ENCODE peak calls at places on chromosomes 2 and 18, in seven cellular contexts. E is K562, L is body of pancreas, G is stomach, K is transverse colon, U is A549, D is sigmoid colon. S is an unnamed sample.

GRCh38 chr2:156077041-156077735 is 255.3 kb downstream of the NR4A2 start:
- DNase-seq in E (no peak), L (no peak), G (no peak), K (no peak), U (no peak), D (no peak), S (no peak)

GRCh38 chr18:9772847-9773677 is 65.0 kb downstream of the RAB31 start:
- DNase-seq in E (no peak), L (no peak), G (no peak), K (no peak), U (no peak), D (no peak), S (no peak)

GRCh38 chr18:65567372-65567771 is 183.4 kb upstream of the CDH7 start:
- DNase-seq in E (no peak), L (no peak), G (no peak), K (no peak), U (peak), D (no peak), S (no peak)

GRCh38 chr18:45291616-45292612 is 323.4 kb upstream of the SLC14A2 start:
- DNase-seq in E (no peak), L (no peak), G (no peak), K (no peak), U (no peak), D (no peak), S (no peak)

GRCh38 chr2:33412920-33413319 is 63.5 kb upstream of the RASGRP3 start:
- DNase-seq in E (peak), L (no peak), G (no peak), K (no peak), U (peak), D (no peak), S (peak)

GRCh38 chr2:45568935-45569334 is 42.1 kb downstream of the SRBD1 start:
- DNase-seq in E (no peak), L (no peak), G (no peak), K (no peak), U (no peak), D (no peak), S (no peak)

GRCh38 chr2:178194600-178195389 is 483 bp downstream of the OSBPL6 start:
- DNase-seq in E (peak), L (peak), G (peak), K (peak), U (peak), D (peak), S (peak)

GRCh38 chr2:95343429-95344207 is 46.5 kb downstream of the KCNIP3 start:
- DNase-seq in E (no peak), L (no peak), G (no peak), K (no peak), U (no peak), D (peak), S (peak)

GRCh38 chr2:239730897-239731296 is 294.2 kb downstream of the NDUFA10 start:
- DNase-seq in E (no peak), L (no peak), G (no peak), K (no peak), U (no peak), D (peak), S (no peak)

GRCh38 chr2:230924092-230924469 is 961 bp downstream of the GPR55 start:
- DNase-seq in E (no peak), L (no peak), G (no peak), K (peak), U (no peak), D (peak), S (no peak)
- TF ChIP-seq POLR2A in E (no peak), L (no peak), G (no peak), K (no peak), U (no peak), D (no peak), S (no peak)

GRCh38 chr2:27069961-27070618 is 1.4 kb downstream of the OST4 start:
- DNase-seq in E (no peak), L (no peak), G (no peak), K (no peak), U (no peak), D (peak), S (no peak)

GRCh38 chr2:27070653-27071276 is 689 bp downstream of the OST4 start:
- DNase-seq in E (no peak), L (no peak), G (no peak), K (no peak), U (no peak), D (no peak), S (no peak)

GRCh38 chr2:27071990-27072830 is 756 bp upstream of the OST4 start:
- DNase-seq in E (no peak), L (no peak), G (peak), K (peak), U (no peak), D (peak), S (no peak)

GRCh38 chr2:27072950-27073349 is 1.5 kb upstream of the OST4 start:
- DNase-seq in E (no peak), L (no peak), G (no peak), K (no peak), U (no peak), D (no peak), S (no peak)

DNA sequence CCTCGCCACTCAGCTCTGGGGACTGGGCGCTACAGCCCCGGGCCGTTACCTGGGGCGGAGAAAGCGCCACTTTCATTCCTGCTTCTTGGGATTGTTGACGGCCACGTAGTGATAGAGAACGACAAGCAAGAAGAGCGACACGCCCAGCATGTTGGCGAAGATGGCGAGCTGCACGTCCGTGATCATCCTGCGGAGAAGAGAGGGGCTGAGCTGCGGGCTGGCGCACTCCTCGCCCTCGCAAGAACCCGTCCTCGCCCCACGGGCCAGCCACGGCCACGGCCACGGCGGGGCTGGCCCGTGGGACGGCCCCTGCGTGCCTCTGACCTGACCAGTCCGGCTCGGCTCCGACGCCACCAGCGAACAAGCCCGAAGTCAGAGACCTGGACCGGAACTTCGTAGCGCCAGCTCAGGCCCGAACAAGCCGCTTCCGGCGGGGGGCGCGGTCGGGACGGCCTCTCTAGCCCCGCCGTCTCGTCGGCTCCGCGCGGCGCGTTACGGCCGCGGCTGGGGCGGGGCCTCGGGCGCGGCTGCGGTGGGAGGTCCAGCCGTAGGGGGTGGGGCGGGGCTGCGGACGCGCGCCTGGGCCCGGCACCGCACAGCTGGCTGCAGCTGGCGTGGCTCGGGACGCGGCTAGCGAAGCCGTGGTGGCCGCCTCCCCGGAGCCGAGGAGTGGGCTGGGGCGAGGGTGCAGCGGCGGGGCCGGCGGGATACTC is at the start of gene OST4:
- DNase-seq in E (peak), L (peak), G (peak), K (peak), U (peak), D (peak), S (peak)
- TF ChIP-seq POLR2A in E (peak), L (peak), G (no peak), K (peak), U (peak), D (peak), S (peak)

DNA sequence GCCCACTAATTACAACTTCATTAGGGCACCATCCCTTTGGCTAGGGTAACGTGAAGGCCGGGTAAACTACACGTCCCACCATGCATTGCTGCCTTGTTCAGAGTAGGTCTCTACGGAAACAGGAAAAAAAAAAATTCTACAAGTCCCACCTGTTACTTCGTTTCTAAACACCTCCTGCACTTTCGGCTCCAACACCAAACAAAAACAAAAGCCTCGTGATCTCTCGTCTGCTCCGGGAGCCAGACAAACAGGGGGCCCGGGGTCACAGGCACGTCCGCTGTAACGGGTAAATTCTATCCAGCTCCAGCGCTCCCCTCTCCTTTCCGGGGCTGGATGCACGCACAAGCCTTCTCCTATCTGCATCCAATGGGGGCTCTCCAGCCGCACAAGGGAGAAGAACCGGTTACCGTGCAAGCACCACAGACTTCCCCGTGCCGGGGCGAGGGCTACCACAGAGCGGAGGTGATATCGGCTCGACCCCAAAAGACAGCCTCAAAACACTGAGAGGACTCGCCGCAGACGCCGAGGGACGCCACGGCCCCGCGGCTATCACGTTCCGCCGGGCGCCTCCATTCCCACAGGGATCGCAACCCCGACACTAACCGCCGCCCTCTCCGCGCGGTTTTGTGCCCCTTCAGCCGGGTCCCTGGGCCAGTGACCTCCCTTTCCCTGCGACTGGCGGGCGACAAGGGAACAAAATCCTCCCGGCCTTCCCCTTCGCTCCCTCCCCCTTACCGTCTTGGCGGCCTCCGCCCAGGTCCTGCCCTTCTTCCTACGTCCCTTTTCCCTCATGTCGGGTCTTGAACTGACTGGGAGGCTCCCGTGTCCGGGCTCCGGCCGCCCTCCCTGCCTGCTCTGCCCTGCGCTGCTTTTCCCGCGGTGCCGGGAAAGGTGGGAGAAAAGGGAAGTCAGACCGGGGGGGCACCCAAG is 591 bp downstream of the ASXL2 start:
- DNase-seq in E (peak), L (peak), G (peak), K (peak), U (peak), D (peak), S (peak)
- TF ChIP-seq POLR2A in E (peak), L (peak), G (no peak), K (no peak), U (peak), D (no peak), S (peak)

GRCh38 chr2:10447300-10448207 is 573 bp downstream of the ODC1 start:
- DNase-seq in E (peak), L (peak), G (peak), K (peak), U (peak), D (no peak), S (no peak)
- TF ChIP-seq POLR2A in E (no peak), L (no peak), G (no peak), K (no peak), U (no peak), D (no peak), S (no peak)

GRCh38 chr2:173251225-173251624 is 103.4 kb upstream of the CDCA7 start:
- DNase-seq in E (no peak), L (no peak), G (no peak), K (no peak), U (no peak), D (no peak), S (no peak)
- TF ChIP-seq POLR2A in E (no peak), L (no peak), G (no peak), K (no peak), U (no peak), D (no peak), S (no peak)

GRCh38 chr2:226965376-226965775 is 129.5 kb downstream of the RHBDD1 start:
- DNase-seq in E (no peak), L (no peak), G (no peak), K (no peak), U (no peak), D (no peak), S (no peak)
- TF ChIP-seq POLR2A in E (no peak), L (no peak), G (no peak), K (no peak), U (no peak), D (no peak), S (no peak)

GRCh38 chr2:237691908-237692600 is 64.7 kb downstream of the LRRFIP1 start:
- DNase-seq in E (peak), L (peak), G (peak), K (peak), U (peak), D (peak), S (peak)
- TF ChIP-seq POLR2A in E (peak), L (peak), G (no peak), K (peak), U (peak), D (peak), S (peak)

DNA sequence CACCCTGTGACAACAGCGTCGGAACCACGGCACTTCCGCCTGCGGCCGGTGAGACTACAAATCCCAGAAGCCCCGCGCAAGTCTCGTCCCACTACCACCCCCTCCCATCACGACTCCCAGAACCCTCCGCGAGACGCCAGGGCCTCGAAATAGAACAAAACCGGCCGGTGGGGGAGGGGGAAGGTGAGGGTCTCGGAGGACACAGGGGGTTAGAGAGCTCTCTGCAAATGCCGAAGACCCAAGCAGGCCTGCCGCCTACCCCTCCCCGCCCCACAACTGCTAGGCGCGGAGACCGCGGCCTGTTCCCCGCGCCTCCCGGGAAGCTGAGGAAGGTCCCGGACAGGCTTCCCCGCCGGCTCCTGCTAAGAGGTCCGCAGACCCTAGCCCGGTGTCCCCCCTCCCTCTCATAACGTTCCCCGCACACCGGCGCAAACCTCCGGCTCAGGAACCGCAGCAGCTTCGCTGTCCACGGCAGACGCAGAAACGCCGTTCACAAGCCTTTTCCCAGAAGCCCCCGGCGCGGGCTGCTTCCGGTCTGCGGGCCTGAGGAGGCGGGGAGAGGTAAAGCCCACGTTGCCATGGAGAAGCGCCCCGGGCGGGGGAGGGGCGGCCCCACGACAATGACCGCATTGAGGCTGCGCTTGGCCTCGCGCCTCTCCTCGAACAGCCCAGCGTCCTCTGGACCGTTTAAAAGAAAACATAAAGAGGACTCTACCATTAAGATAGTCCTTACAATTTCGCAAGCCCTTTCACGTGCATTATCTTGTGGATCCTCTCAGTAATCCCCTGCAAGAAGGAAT is at the start of gene ZNF24:
- DNase-seq in E (peak), L (peak), G (peak), K (peak), U (peak), D (peak), S (peak)
- TF ChIP-seq POLR2A in E (peak), L (peak), G (no peak), K (peak), U (peak), D (peak), S (peak)

S was measured in H54.